ENCODE peak calls at places on chromosomes 3 and 15, in nine cellular contexts. G is fibroblast of villous mesenchyme, I is MM.1S, B is GM06990, O is coronary artery, M is breast epithelium, K is transverse colon, V is tibial artery, L is aorta. J is an unnamed sample.

GRCh38 chr15:83698294-83698693 is 44.4 kb downstream of the ADAMTSL3 start:
- DNase-seq in V (peak; percentile 74), O (no peak), G (peak; percentile 26), I (no peak), L (peak; percentile 76), M (peak; percentile 30), B (no peak), K (peak; percentile 46), J (no peak)

GRCh38 chr3:174540536-174540935 is 318.6 kb upstream of the NAALADL2 start:
- DNase-seq in G (no peak), B (no peak), L (no peak), O (no peak), V (no peak), M (no peak), K (no peak), I (no peak), J (no peak)

GRCh38 chr3:127887321-127887720 is 27.7 kb upstream of the KBTBD12 start:
- DNase-seq in M (no peak), B (no peak), G (no peak), I (no peak), K (no peak), L (no peak), O (no peak), V (no peak), J (no peak)

GRCh38 chr3:70358978-70359580 is 46.6 kb upstream of the MDFIC2 start:
- DNase-seq in M (no peak), V (no peak), I (peak; percentile 46), K (no peak), B (no peak), G (peak; percentile 20), L (no peak), O (no peak), J (no peak)

GRCh38 chr3:108755686-108756085 is 1.5 kb downstream of the RETNLB start:
- DNase-seq in G (no peak), L (no peak), O (no peak), V (no peak), K (no peak), B (no peak), I (peak; percentile 13), M (no peak), J (no peak)

GRCh38 chr3:18389108-18389733 is 35.9 kb downstream of the SATB1 start:
- DNase-seq in L (no peak), I (peak; percentile 46), V (no peak), K (no peak), M (no peak), O (no peak), G (peak; percentile 7), B (no peak), J (peak; percentile 63)

GRCh38 chr15:62107561-62108110 is 40.9 kb downstream of the C2CD4A start:
- DNase-seq in O (no peak), V (no peak), K (no peak), I (no peak), G (no peak), B (no peak), M (no peak), L (no peak), J (no peak)

GRCh38 chr3:65377637-65378036 is 661.1 kb downstream of the MAGI1 start:
- DNase-seq in O (no peak), B (no peak), V (no peak), L (no peak), G (no peak), K (no peak), I (no peak), M (no peak), J (no peak)

GRCh38 chr3:194045289-194045688 is 90.7 kb upstream of the HES1 start:
- DNase-seq in M (no peak), I (peak; percentile 47), L (no peak), B (no peak), V (no peak), G (no peak), O (no peak), K (no peak), J (no peak)

GRCh38 chr3:53624467-53624866 is 130.1 kb downstream of the CACNA1D start:
- DNase-seq in I (no peak), L (no peak), G (no peak), M (no peak), V (no peak), B (no peak), K (no peak), O (no peak), J (no peak)

GRCh38 chr15:96274698-96275097 is 55.8 kb upstream of the NR2F2 start:
- DNase-seq in V (no peak), M (no peak), B (no peak), L (no peak), O (no peak), G (no peak), K (no peak), I (no peak), J (no peak)

GRCh38 chr3:126918223-126918622 is 64.7 kb upstream of the PLXNA1 start:
- DNase-seq in M (no peak), B (no peak), G (no peak), I (no peak), V (no peak), O (no peak), K (no peak), L (no peak), J (no peak)

GRCh38 chr3:180036092-180036677 is 552 bp downstream of the PEX5L start:
- DNase-seq in I (peak; percentile 71), O (no peak), M (no peak), K (no peak), L (no peak), G (no peak), B (no peak), V (no peak), J (no peak)

GRCh38 chr3:146589899-146590508 is 15.1 kb downstream of the PLSCR5 start:
- DNase-seq in B (no peak), V (no peak), K (peak; percentile 12), I (peak; percentile 53), L (no peak), M (no peak), O (no peak), G (peak; percentile 56), J (no peak)

GRCh38 chr15:88430051-88430450 is 37.1 kb downstream of the MRPL46 start:
- DNase-seq in B (no peak), I (no peak), G (no peak), V (no peak), K (no peak), M (no peak), L (no peak), O (no peak), J (no peak)

GRCh38 chr3:189519458-189519857 is 111.7 kb upstream of the TP63 start:
- DNase-seq in B (no peak), K (no peak), L (no peak), G (no peak), O (no peak), I (no peak), V (no peak), M (no peak), J (no peak)

GRCh38 chr15:97482521-97482920 is 478.0 kb upstream of the ARRDC4 start:
- DNase-seq in K (no peak), B (no peak), O (no peak), I (no peak), G (no peak), V (no peak), L (no peak), M (no peak), J (no peak)

GRCh38 chr3:66722675-66723074 is 221.9 kb upstream of the LRIG1 start:
- DNase-seq in K (peak; percentile 39), O (peak; percentile 78), L (peak; percentile 82), B (no peak), G (peak; percentile 82), V (peak; percentile 80), I (no peak), M (no peak), J (no peak)

GRCh38 chr3:179880868-179881267 is 155.9 kb downstream of the PEX5L start:
- DNase-seq in K (no peak), V (no peak), I (no peak), L (no peak), M (no peak), G (no peak), O (no peak), B (no peak), J (no peak)

GRCh38 chr3:133595341-133595740 is 21.9 kb downstream of the CDV3 start:
- DNase-seq in B (no peak), M (no peak), V (no peak), G (no peak), O (no peak), I (no peak), K (no peak), L (no peak), J (no peak)

GRCh38 chr3:100088735-100089368 is 25.4 kb downstream of the FILIP1L start:
- DNase-seq in G (no peak), K (no peak), M (no peak), I (no peak), O (no peak), B (no peak), V (no peak), L (no peak), J (no peak)
- H3K4me3 ChIP-seq in G (no peak overlapping the region), K (no peak overlapping the region), M (no peak overlapping the region), I (no peak overlapping the region), O (no peak overlapping the region), B (no peak overlapping the region), V (no peak overlapping the region), L (no peak overlapping the region), J (no peak overlapping the region)

DNA sequence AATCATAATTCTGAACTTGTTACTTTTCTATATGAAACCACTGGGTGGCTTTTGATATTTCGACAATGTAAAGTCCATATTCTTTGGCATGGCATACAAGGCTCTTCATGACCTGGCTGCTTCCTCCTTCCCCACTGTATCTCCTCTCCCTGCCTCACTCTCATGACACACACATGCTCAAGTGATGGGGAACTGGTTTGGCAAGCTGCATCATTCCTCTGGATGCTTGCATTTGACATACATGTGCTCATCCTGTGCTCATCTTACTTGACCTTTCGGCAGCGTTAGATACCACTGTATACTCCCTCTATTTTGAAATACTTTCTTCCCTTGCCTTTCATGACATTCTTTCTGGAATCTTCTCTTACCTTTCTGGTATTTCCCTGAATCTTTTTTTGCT is 51.8 kb upstream of the ZDHHC23 start:
- DNase-seq in M (no peak), K (no peak), L (no peak), O (no peak), G (no peak), B (no peak), V (no peak), I (no peak), J (no peak)
- H3K4me3 ChIP-seq in M (no peak overlapping the region), K (no peak overlapping the region), L (no peak overlapping the region), O (no peak overlapping the region), G (no peak overlapping the region), B (no peak overlapping the region), V (no peak overlapping the region), I (no peak overlapping the region), J (no peak overlapping the region)

DNA sequence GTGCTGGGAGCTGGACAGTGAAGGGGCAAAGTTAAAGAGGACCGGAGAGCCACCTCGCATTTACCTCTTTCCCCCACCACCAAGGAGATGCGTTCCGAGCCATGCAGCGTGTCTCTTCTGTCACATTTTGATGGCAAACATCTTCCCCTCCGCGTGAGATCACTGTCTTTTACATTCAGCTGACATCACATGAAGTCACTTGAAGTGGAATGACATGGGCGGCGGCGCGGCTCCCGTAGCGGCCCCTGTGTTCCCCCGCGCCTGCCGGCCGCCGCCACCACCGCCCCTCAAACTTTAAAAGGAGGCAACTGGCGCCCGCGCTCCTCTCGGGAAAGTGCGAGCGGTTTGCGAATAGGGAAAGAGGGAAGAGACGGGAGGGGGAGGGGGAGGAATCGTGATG is at the start of gene FEZF2:
- DNase-seq in B (no peak), M (no peak), V (no peak), K (no peak), L (no peak), I (no peak), O (no peak), G (no peak), J (no peak)
- H3K4me3 ChIP-seq in B (no peak within 1 kb of the TSS), M (peak within 1 kb of the TSS; percentile 58), V (peak within 1 kb of the TSS; percentile 43), K (no peak within 1 kb of the TSS), L (peak within 1 kb of the TSS; percentile 42), I (no peak within 1 kb of the TSS), O (peak within 1 kb of the TSS; percentile 67), G (no peak within 1 kb of the TSS), J (no peak within 1 kb of the TSS)

GRCh38 chr3:106848099-106848498 is 529.1 kb upstream of the CCDC54 start:
- DNase-seq in L (no peak), I (no peak), O (no peak), B (no peak), K (no peak), M (no peak), G (no peak), V (no peak), J (no peak)
- H3K4me3 ChIP-seq in L (no peak overlapping the region), I (no peak overlapping the region), O (no peak overlapping the region), B (no peak overlapping the region), K (no peak overlapping the region), M (no peak overlapping the region), G (no peak overlapping the region), V (no peak overlapping the region), J (no peak overlapping the region)